ENCODE peak calls at places on chromosomes 12 and 14, in seven cellular contexts. One of them, this sample, is unnamed.

GRCh38 chr14:37668646-37669045 is 73.2 kb downstream of the TTC6 start:
- DNase-seq in thyroid gland: no peak
- DNase-seq in PC-3: peak
- DNase-seq in kidney epithelial cell: no peak
- DNase-seq in B cell: no peak
- DNase-seq in ascending aorta: no peak
- DNase-seq in AG10803: no peak
- DNase-seq in this sample: no peak

GRCh38 chr12:12439636-12440035 is 82.8 kb downstream of the BORCS5 start:
- DNase-seq in kidney epithelial cell: no peak
- DNase-seq in ascending aorta: no peak
- DNase-seq in PC-3: peak
- DNase-seq in B cell: no peak
- DNase-seq in AG10803: peak
- DNase-seq in thyroid gland: no peak
- DNase-seq in this sample: no peak

GRCh38 chr12:58225067-58225877 is 283.9 kb downstream of the ATP23 start:
- DNase-seq in B cell: no peak
- DNase-seq in ascending aorta: no peak
- DNase-seq in kidney epithelial cell: no peak
- DNase-seq in AG10803: no peak
- DNase-seq in PC-3: no peak
- DNase-seq in thyroid gland: no peak
- DNase-seq in this sample: no peak

GRCh38 chr12:15701721-15702156 is 87.4 kb downstream of the EPS8 start:
- DNase-seq in PC-3: peak
- DNase-seq in thyroid gland: no peak
- DNase-seq in ascending aorta: no peak
- DNase-seq in B cell: no peak
- DNase-seq in kidney epithelial cell: no peak
- DNase-seq in AG10803: peak
- DNase-seq in this sample: no peak

GRCh38 chr12:131831021-131831571 is 2.9 kb downstream of the MMP17 start:
- DNase-seq in thyroid gland: peak
- DNase-seq in PC-3: peak
- DNase-seq in kidney epithelial cell: no peak
- DNase-seq in B cell: no peak
- DNase-seq in ascending aorta: no peak
- DNase-seq in AG10803: no peak
- DNase-seq in this sample: no peak

GRCh38 chr14:22551597-22551982 is 37.4 kb downstream of the DAD1 start:
- DNase-seq in PC-3: peak
- DNase-seq in ascending aorta: no peak
- DNase-seq in AG10803: no peak
- DNase-seq in kidney epithelial cell: no peak
- DNase-seq in B cell: no peak
- DNase-seq in thyroid gland: no peak
- DNase-seq in this sample: no peak

GRCh38 chr12:58372298-58372697 is 430.9 kb downstream of the ATP23 start:
- DNase-seq in AG10803: no peak
- DNase-seq in ascending aorta: no peak
- DNase-seq in PC-3: no peak
- DNase-seq in B cell: no peak
- DNase-seq in thyroid gland: no peak
- DNase-seq in kidney epithelial cell: no peak
- DNase-seq in this sample: no peak

GRCh38 chr12:123614531-123614930 is 12.6 kb downstream of the DDX55 start:
- DNase-seq in PC-3: peak
- DNase-seq in B cell: no peak
- DNase-seq in ascending aorta: no peak
- DNase-seq in kidney epithelial cell: no peak
- DNase-seq in thyroid gland: no peak
- DNase-seq in AG10803: peak
- DNase-seq in this sample: no peak

GRCh38 chr12:48084066-48084465 is 21.8 kb downstream of the SENP1 start:
- DNase-seq in B cell: no peak
- DNase-seq in thyroid gland: no peak
- DNase-seq in PC-3: peak
- DNase-seq in kidney epithelial cell: no peak
- DNase-seq in AG10803: peak
- DNase-seq in ascending aorta: no peak
- DNase-seq in this sample: no peak

GRCh38 chr12:104727866-104728449 is 230.1 kb downstream of the SLC41A2 start:
- DNase-seq in AG10803: no peak
- DNase-seq in ascending aorta: no peak
- DNase-seq in thyroid gland: no peak
- DNase-seq in B cell: no peak
- DNase-seq in kidney epithelial cell: no peak
- DNase-seq in PC-3: no peak
- DNase-seq in this sample: no peak

GRCh38 chr12:131089526-131090253 is 136.0 kb downstream of the ADGRD1 start:
- DNase-seq in AG10803: no peak
- DNase-seq in thyroid gland: peak
- DNase-seq in B cell: no peak
- DNase-seq in kidney epithelial cell: no peak
- DNase-seq in PC-3: no peak
- DNase-seq in ascending aorta: no peak
- DNase-seq in this sample: no peak

GRCh38 chr14:65156568-65157366 is 54.5 kb upstream of the MAX start:
- DNase-seq in thyroid gland: peak
- DNase-seq in B cell: peak
- DNase-seq in AG10803: peak
- DNase-seq in PC-3: peak
- DNase-seq in ascending aorta: no peak
- DNase-seq in kidney epithelial cell: no peak
- DNase-seq in this sample: no peak

GRCh38 chr12:56151672-56152131 is 685 bp upstream of the MYL6B start:
- DNase-seq in ascending aorta: no peak
- DNase-seq in B cell: peak
- DNase-seq in kidney epithelial cell: no peak
- DNase-seq in thyroid gland: peak
- DNase-seq in AG10803: no peak
- DNase-seq in PC-3: peak
- DNase-seq in this sample: peak

GRCh38 chr14:51539571-51540037 is 112.1 kb upstream of the FRMD6 start:
- DNase-seq in kidney epithelial cell: peak
- DNase-seq in thyroid gland: no peak
- DNase-seq in B cell: no peak
- DNase-seq in ascending aorta: no peak
- DNase-seq in PC-3: peak
- DNase-seq in AG10803: peak
- DNase-seq in this sample: no peak

DNA sequence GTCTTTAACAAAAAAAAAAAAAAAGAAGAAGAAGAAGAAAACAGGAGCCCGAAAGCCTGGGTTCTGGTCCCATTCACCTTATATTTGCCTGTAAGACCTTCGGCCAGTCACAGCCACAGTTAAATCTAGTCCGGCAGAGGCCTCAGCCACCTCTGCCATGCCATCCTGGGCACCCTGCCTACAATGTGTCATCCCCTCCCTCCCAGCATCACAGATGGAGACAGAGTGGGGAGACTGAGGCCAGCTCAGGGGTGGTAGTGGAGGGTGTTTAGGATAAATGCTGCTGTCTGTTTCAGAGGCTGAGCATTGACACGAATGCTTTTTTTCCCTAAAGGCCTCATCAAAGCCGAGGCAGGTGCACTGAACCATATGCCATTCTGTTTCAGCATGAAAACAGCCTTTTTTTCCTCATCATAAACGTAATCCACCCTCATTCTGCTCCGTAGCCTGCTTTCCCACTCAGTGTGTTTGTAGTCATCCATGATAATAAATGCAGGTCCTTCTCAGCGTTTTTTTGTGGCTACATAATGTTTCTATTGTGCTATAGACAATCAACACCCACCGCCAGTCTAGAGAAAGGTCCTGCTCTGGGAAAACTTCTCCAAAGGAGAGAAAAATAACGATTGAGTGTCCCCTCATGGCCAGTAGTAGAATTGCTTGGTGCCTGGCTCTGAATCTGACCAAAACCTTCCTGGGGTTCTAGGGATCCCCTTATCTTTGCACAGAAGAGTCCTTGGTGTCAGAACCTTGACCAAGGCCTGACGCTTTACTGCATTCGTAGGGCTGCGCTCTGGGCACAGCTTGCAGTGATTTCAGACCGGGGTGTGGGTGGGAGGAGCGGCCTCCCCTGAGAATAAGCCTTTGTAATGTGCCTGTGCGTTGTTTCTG is 41.1 kb upstream of the TSPAN9 start:
- DNase-seq in PC-3: no peak
- DNase-seq in B cell: no peak
- DNase-seq in thyroid gland: no peak
- DNase-seq in AG10803: no peak
- DNase-seq in ascending aorta: no peak
- DNase-seq in kidney epithelial cell: no peak
- DNase-seq in this sample: no peak
- TF ChIP-seq CTCF in PC-3: peak
- TF ChIP-seq CTCF in B cell: no peak
- TF ChIP-seq CTCF in thyroid gland: no peak
- TF ChIP-seq CTCF in AG10803: peak
- TF ChIP-seq CTCF in ascending aorta: no peak
- TF ChIP-seq CTCF in kidney epithelial cell: peak
- TF ChIP-seq CTCF in this sample: no peak

DNA sequence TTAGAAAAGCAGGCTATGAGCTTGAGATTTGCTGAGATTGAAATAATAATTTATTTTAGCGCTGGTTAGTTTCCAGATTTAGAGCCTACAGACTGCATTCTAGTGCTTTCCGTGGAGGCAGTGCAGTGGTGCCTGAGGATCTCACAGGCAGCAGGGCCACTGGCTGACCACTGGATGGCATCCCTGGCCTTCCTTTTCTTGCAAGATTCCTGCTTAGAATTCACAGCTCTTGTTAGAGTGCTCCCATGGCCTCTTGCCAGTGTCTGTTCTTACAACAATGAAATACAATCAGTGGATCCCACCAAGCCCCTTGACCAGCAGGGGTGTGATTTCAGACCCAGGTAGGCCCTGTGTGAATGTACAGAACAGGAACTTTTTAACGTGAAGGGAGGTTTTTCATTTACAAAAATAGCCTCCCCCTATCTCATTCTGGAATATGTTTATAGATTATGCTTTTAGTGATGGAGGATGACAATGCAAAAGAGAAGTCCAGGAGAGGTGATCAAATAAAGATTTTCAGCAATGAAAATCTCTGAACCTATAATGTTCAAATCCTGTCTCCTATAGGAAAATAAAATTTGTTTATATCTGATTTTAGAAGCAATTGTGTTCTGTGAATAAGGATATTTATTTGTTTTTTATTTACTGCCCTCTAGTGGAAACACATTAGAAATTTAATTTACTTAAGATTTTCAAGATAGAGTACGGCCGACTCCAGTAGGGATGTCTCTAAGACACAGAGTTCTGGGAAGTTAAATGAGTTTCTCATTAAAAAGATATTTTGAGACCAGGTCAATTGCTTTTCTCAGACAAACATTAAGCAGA is 362.2 kb upstream of the STXBP6 start:
- DNase-seq in PC-3: peak
- DNase-seq in thyroid gland: no peak
- DNase-seq in B cell: no peak
- DNase-seq in kidney epithelial cell: no peak
- DNase-seq in ascending aorta: no peak
- DNase-seq in AG10803: peak
- DNase-seq in this sample: no peak
- TF ChIP-seq CTCF in PC-3: peak
- TF ChIP-seq CTCF in thyroid gland: no peak
- TF ChIP-seq CTCF in B cell: peak
- TF ChIP-seq CTCF in kidney epithelial cell: no peak
- TF ChIP-seq CTCF in ascending aorta: no peak
- TF ChIP-seq CTCF in AG10803: peak
- TF ChIP-seq CTCF in this sample: no peak

GRCh38 chr14:106879241-106879640 is 1352.9 kb downstream of the TMEM121 start:
- DNase-seq in ascending aorta: no peak
- DNase-seq in PC-3: peak
- DNase-seq in kidney epithelial cell: no peak
- DNase-seq in AG10803: no peak
- DNase-seq in thyroid gland: no peak
- DNase-seq in B cell: peak
- DNase-seq in this sample: peak
- TF ChIP-seq CTCF in ascending aorta: no peak
- TF ChIP-seq CTCF in PC-3: peak
- TF ChIP-seq CTCF in kidney epithelial cell: peak
- TF ChIP-seq CTCF in AG10803: no peak
- TF ChIP-seq CTCF in thyroid gland: no peak
- TF ChIP-seq CTCF in B cell: peak
- TF ChIP-seq CTCF in this sample: peak

GRCh38 chr14:104343294-104343625 is 204.9 kb downstream of the KIF26A start:
- DNase-seq in PC-3: no peak
- DNase-seq in AG10803: no peak
- DNase-seq in kidney epithelial cell: no peak
- DNase-seq in ascending aorta: no peak
- DNase-seq in thyroid gland: no peak
- DNase-seq in B cell: no peak
- DNase-seq in this sample: no peak

GRCh38 chr14:104342435-104343293 is 204.3 kb downstream of the KIF26A start:
- DNase-seq in ascending aorta: no peak
- DNase-seq in AG10803: no peak
- DNase-seq in kidney epithelial cell: no peak
- DNase-seq in thyroid gland: peak
- DNase-seq in B cell: no peak
- DNase-seq in PC-3: no peak
- DNase-seq in this sample: no peak

GRCh38 chr14:104339829-104340228 is 201.4 kb downstream of the KIF26A start:
- DNase-seq in PC-3: no peak
- DNase-seq in B cell: no peak
- DNase-seq in ascending aorta: no peak
- DNase-seq in kidney epithelial cell: no peak
- DNase-seq in thyroid gland: no peak
- DNase-seq in AG10803: no peak
- DNase-seq in this sample: no peak

GRCh38 chr14:104343690-104344640 is 205.6 kb downstream of the KIF26A start:
- DNase-seq in ascending aorta: no peak
- DNase-seq in PC-3: no peak
- DNase-seq in kidney epithelial cell: no peak
- DNase-seq in B cell: no peak
- DNase-seq in thyroid gland: no peak
- DNase-seq in AG10803: no peak
- DNase-seq in this sample: no peak

DNA sequence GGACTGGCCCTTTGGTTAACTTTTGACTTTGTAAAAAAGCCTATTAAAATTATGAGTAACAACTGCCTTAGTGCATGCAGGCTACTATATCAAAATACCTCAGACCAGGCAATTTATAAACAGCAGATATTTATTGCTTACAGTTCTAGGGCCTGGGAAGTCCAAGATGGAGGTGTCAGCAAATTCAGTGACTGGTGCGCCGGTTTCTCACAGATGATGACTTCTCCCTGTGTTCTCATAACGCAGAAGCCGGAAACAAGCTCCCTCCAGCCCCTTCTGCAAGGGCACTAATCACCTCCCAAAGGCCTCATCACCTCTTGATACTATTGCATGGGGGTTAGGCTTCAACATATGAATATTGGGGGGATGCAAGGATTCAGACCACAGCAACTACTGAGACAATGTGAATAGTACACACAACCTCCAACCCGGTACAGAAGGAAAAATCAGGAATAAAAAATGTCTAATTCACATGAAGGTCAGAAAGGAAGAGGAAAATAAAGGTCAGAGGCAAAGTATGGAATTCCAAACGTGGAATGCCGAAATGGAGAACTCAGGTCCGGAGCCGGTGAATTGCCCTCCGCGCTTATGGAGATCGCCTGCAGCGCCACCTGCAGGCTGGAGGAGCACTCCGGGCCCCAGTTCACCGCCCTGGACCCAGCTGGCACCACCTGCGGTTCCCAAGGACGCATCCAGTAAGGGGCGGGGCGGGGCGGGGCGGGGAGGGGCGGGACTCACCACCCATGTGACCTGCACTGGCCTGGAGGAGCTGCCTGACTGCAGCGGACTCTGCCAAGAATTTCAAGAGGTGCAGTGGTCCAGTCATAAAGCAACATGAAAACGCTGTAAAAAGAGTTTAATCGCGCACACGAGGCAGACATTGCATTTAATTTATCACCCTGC is 203.4 kb downstream of the KIF26A start:
- DNase-seq in thyroid gland: peak
- DNase-seq in ascending aorta: no peak
- DNase-seq in AG10803: peak
- DNase-seq in B cell: no peak
- DNase-seq in PC-3: peak
- DNase-seq in kidney epithelial cell: no peak
- DNase-seq in this sample: no peak
- TF ChIP-seq CTCF in thyroid gland: no peak
- TF ChIP-seq CTCF in ascending aorta: no peak
- TF ChIP-seq CTCF in AG10803: peak
- TF ChIP-seq CTCF in B cell: no peak
- TF ChIP-seq CTCF in PC-3: peak
- TF ChIP-seq CTCF in kidney epithelial cell: peak
- TF ChIP-seq CTCF in this sample: no peak